ENCODE peak calls at places on chromosomes 1 and 21, in ten cellular contexts. One of them, this sample, is unnamed. For H3K36me3, the result is how much of the 10 kb centered on the place peaks cover.

GRCh38 chr1:100438789-100439188 is 86.5 kb downstream of the CDC14A start:
- DNase-seq in left ventricle myocardium inferior: no peak
- DNase-seq in hepatocyte: no peak
- DNase-seq in HCT116: no peak
- DNase-seq in brain microvascular endothelial cell: no peak
- DNase-seq in prostate gland: no peak
- DNase-seq in HAP-1: no peak
- DNase-seq in body of pancreas: no peak
- DNase-seq in ovary: no peak
- DNase-seq in IMR-90: no peak
- DNase-seq in this sample: no peak

GRCh38 chr21:46111857-46112730 is 14.2 kb downstream of the COL6A2 start:
- DNase-seq in hepatocyte: no peak
- DNase-seq in body of pancreas: no peak
- DNase-seq in ovary: peak
- DNase-seq in HCT116: no peak
- DNase-seq in brain microvascular endothelial cell: no peak
- DNase-seq in HAP-1: no peak
- DNase-seq in IMR-90: no peak
- DNase-seq in prostate gland: no peak
- DNase-seq in left ventricle myocardium inferior: no peak
- DNase-seq in this sample: peak

GRCh38 chr1:194952171-194952570 is 1656.1 kb downstream of the KCNT2 start:
- DNase-seq in IMR-90: no peak
- DNase-seq in left ventricle myocardium inferior: no peak
- DNase-seq in body of pancreas: no peak
- DNase-seq in HAP-1: no peak
- DNase-seq in ovary: no peak
- DNase-seq in hepatocyte: no peak
- DNase-seq in HCT116: no peak
- DNase-seq in prostate gland: no peak
- DNase-seq in brain microvascular endothelial cell: no peak
- DNase-seq in this sample: no peak

GRCh38 chr1:232036161-232036942 is 409.8 kb downstream of the DISC1 start:
- DNase-seq in HCT116: no peak
- DNase-seq in brain microvascular endothelial cell: no peak
- DNase-seq in IMR-90: no peak
- DNase-seq in prostate gland: no peak
- DNase-seq in ovary: no peak
- DNase-seq in left ventricle myocardium inferior: no peak
- DNase-seq in HAP-1: no peak
- DNase-seq in body of pancreas: no peak
- DNase-seq in hepatocyte: no peak
- DNase-seq in this sample: no peak

GRCh38 chr1:194975913-194976312 is 1632.3 kb downstream of the KCNT2 start:
- DNase-seq in hepatocyte: no peak
- DNase-seq in HCT116: peak
- DNase-seq in IMR-90: peak
- DNase-seq in brain microvascular endothelial cell: peak
- DNase-seq in left ventricle myocardium inferior: no peak
- DNase-seq in HAP-1: no peak
- DNase-seq in ovary: no peak
- DNase-seq in body of pancreas: no peak
- DNase-seq in prostate gland: no peak
- DNase-seq in this sample: no peak

GRCh38 chr21:16422702-16423101 is 692.9 kb downstream of the USP25 start:
- DNase-seq in HAP-1: peak
- DNase-seq in IMR-90: no peak
- DNase-seq in brain microvascular endothelial cell: no peak
- DNase-seq in HCT116: no peak
- DNase-seq in prostate gland: no peak
- DNase-seq in body of pancreas: no peak
- DNase-seq in ovary: no peak
- DNase-seq in hepatocyte: no peak
- DNase-seq in left ventricle myocardium inferior: no peak
- DNase-seq in this sample: no peak

GRCh38 chr1:16184557-16185303 is 27.7 kb downstream of the ARHGEF19 start:
- DNase-seq in HCT116: no peak
- DNase-seq in HAP-1: no peak
- DNase-seq in left ventricle myocardium inferior: no peak
- DNase-seq in IMR-90: no peak
- DNase-seq in prostate gland: peak
- DNase-seq in body of pancreas: no peak
- DNase-seq in ovary: no peak
- DNase-seq in brain microvascular endothelial cell: no peak
- DNase-seq in hepatocyte: peak
- DNase-seq in this sample: no peak

GRCh38 chr1:74652711-74653131 is 20.9 kb downstream of the ERICH3 start:
- DNase-seq in hepatocyte: peak
- DNase-seq in prostate gland: no peak
- DNase-seq in left ventricle myocardium inferior: no peak
- DNase-seq in HCT116: no peak
- DNase-seq in body of pancreas: no peak
- DNase-seq in brain microvascular endothelial cell: peak
- DNase-seq in IMR-90: peak
- DNase-seq in ovary: no peak
- DNase-seq in HAP-1: no peak
- DNase-seq in this sample: no peak

GRCh38 chr1:155966750-155967149 is 11.6 kb downstream of the ARHGEF2 start:
- DNase-seq in brain microvascular endothelial cell: no peak
- DNase-seq in left ventricle myocardium inferior: no peak
- DNase-seq in HAP-1: no peak
- DNase-seq in ovary: no peak
- DNase-seq in hepatocyte: no peak
- DNase-seq in IMR-90: no peak
- DNase-seq in prostate gland: no peak
- DNase-seq in body of pancreas: no peak
- DNase-seq in HCT116: no peak
- DNase-seq in this sample: no peak

GRCh38 chr1:15246960-15247614 is at the start of gene FHAD1:
- DNase-seq in ovary: peak
- DNase-seq in brain microvascular endothelial cell: peak
- DNase-seq in IMR-90: peak
- DNase-seq in body of pancreas: peak
- DNase-seq in left ventricle myocardium inferior: peak
- DNase-seq in hepatocyte: peak
- DNase-seq in prostate gland: peak
- DNase-seq in HAP-1: no peak
- DNase-seq in HCT116: peak
- DNase-seq in this sample: no peak

GRCh38 chr21:19120591-19120990 is 717.0 kb upstream of the TMPRSS15 start:
- DNase-seq in left ventricle myocardium inferior: no peak
- DNase-seq in IMR-90: no peak
- DNase-seq in prostate gland: no peak
- DNase-seq in HCT116: no peak
- DNase-seq in hepatocyte: no peak
- DNase-seq in ovary: no peak
- DNase-seq in brain microvascular endothelial cell: no peak
- DNase-seq in HAP-1: peak
- DNase-seq in body of pancreas: no peak
- DNase-seq in this sample: no peak

GRCh38 chr1:30659702-30660101 is 63.7 kb downstream of the MATN1 start:
- DNase-seq in body of pancreas: no peak
- DNase-seq in ovary: no peak
- DNase-seq in prostate gland: no peak
- DNase-seq in brain microvascular endothelial cell: no peak
- DNase-seq in HAP-1: no peak
- DNase-seq in IMR-90: no peak
- DNase-seq in left ventricle myocardium inferior: no peak
- DNase-seq in HCT116: no peak
- DNase-seq in hepatocyte: no peak
- DNase-seq in this sample: no peak

GRCh38 chr1:43521078-43521477 is 9.6 kb upstream of the PTPRF start:
- DNase-seq in IMR-90: no peak
- DNase-seq in HCT116: no peak
- DNase-seq in prostate gland: no peak
- DNase-seq in body of pancreas: no peak
- DNase-seq in left ventricle myocardium inferior: no peak
- DNase-seq in ovary: no peak
- DNase-seq in brain microvascular endothelial cell: no peak
- DNase-seq in HAP-1: no peak
- DNase-seq in hepatocyte: no peak
- DNase-seq in this sample: peak

GRCh38 chr1:48107516-48107915 is 110.3 kb upstream of the TRABD2B start:
- DNase-seq in ovary: no peak
- DNase-seq in body of pancreas: no peak
- DNase-seq in brain microvascular endothelial cell: no peak
- DNase-seq in HAP-1: no peak
- DNase-seq in IMR-90: no peak
- DNase-seq in HCT116: no peak
- DNase-seq in hepatocyte: no peak
- DNase-seq in prostate gland: no peak
- DNase-seq in left ventricle myocardium inferior: no peak
- DNase-seq in this sample: no peak

GRCh38 chr1:164769504-164770148 is 210.6 kb downstream of the PBX1 start:
- DNase-seq in HCT116: no peak
- DNase-seq in prostate gland: no peak
- DNase-seq in brain microvascular endothelial cell: no peak
- DNase-seq in hepatocyte: no peak
- DNase-seq in left ventricle myocardium inferior: no peak
- DNase-seq in IMR-90: no peak
- DNase-seq in HAP-1: no peak
- DNase-seq in body of pancreas: no peak
- DNase-seq in ovary: no peak
- DNase-seq in this sample: no peak

GRCh38 chr1:30437059-30437576 is 286.3 kb downstream of the MATN1 start:
- DNase-seq in IMR-90: no peak
- DNase-seq in hepatocyte: no peak
- DNase-seq in left ventricle myocardium inferior: no peak
- DNase-seq in HAP-1: no peak
- DNase-seq in prostate gland: no peak
- DNase-seq in ovary: no peak
- DNase-seq in body of pancreas: no peak
- DNase-seq in HCT116: no peak
- DNase-seq in brain microvascular endothelial cell: no peak
- DNase-seq in this sample: no peak

DNA sequence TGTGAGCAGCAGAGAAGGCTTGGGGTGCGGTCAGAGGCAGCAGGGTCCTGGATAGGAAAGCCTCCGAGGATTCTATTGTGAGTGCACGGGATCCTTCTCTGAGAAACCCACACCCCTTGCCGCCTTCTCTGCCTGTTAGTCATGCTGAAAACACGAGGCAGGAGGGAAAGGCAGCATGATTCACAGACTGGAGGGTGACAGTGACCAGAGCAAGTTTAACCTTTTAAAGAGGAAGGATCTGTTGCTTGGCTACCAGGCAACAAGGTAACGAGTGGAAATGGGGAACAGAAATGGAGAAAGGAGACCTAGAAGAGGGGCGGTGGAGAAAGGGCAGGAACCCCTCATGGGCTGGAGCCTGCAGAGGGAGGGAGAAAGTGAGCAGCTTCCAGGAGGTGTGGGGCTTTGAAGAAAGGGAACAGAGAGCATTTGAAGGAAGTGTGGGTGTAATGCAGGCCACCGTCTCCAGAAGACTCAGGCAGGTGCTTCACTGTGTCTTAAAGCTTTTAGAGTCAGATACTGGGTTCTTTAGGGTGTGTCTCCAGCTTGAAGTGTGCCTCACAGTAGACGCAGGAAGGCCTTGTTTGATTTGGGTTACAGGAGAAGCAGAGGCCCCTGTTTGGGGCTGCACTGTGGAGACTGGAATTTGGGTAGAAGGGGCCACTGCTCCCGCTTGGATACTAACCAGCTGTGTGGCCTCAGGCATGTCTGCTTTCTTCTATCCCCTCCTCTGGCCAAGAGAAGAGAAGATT is 19.1 kb downstream of the OPTC start:
- DNase-seq in prostate gland: peak
- DNase-seq in brain microvascular endothelial cell: peak
- DNase-seq in HAP-1: no peak
- DNase-seq in ovary: no peak
- DNase-seq in left ventricle myocardium inferior: no peak
- DNase-seq in hepatocyte: peak
- DNase-seq in IMR-90: peak
- DNase-seq in body of pancreas: peak
- DNase-seq in HCT116: peak
- DNase-seq in this sample: peak
- H3K36me3 ChIP-seq in prostate gland: under half
- H3K36me3 ChIP-seq in brain microvascular endothelial cell: under half
- H3K36me3 ChIP-seq in HAP-1: under half
- H3K36me3 ChIP-seq in ovary: under half
- H3K36me3 ChIP-seq in left ventricle myocardium inferior: under half
- H3K36me3 ChIP-seq in hepatocyte: under half
- H3K36me3 ChIP-seq in IMR-90: under half
- H3K36me3 ChIP-seq in body of pancreas: under half
- H3K36me3 ChIP-seq in HCT116: under half
- H3K36me3 ChIP-seq in this sample: under half

GRCh38 chr1:39168301-39169080 is 36.0 kb upstream of the MACF1 start:
- DNase-seq in ovary: no peak
- DNase-seq in body of pancreas: no peak
- DNase-seq in IMR-90: no peak
- DNase-seq in HAP-1: no peak
- DNase-seq in prostate gland: no peak
- DNase-seq in brain microvascular endothelial cell: no peak
- DNase-seq in HCT116: no peak
- DNase-seq in hepatocyte: no peak
- DNase-seq in left ventricle myocardium inferior: no peak
- DNase-seq in this sample: no peak
- H3K4me3 ChIP-seq in ovary: no peak
- H3K4me3 ChIP-seq in body of pancreas: no peak
- H3K4me3 ChIP-seq in IMR-90: no peak
- H3K4me3 ChIP-seq in HAP-1: no peak
- H3K4me3 ChIP-seq in prostate gland: no peak
- H3K4me3 ChIP-seq in brain microvascular endothelial cell: no peak
- H3K4me3 ChIP-seq in HCT116: no peak
- H3K4me3 ChIP-seq in hepatocyte: no peak
- H3K4me3 ChIP-seq in left ventricle myocardium inferior: no peak
- H3K4me3 ChIP-seq in this sample: no peak

DNA sequence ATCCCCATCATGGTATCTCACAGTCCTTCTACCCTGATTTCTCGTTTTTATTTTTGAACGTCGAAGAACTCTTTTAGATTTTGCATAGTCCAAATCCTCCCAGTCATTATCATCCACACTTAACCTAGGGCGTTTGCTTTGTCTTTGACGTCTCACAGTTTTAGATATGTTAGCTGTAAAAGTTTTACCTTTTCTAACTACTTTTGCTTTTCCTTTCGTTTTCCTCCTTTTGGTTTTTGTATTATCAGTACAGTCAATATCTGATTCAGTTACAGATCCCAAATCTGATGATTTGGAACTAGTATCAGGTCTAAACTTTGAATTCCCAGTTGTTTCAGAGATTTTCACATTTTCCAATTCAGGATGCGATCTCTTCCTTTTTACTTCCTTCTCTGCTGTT is 13.1 kb upstream of the PSMG1 start:
- DNase-seq in IMR-90: no peak
- DNase-seq in prostate gland: no peak
- DNase-seq in left ventricle myocardium inferior: no peak
- DNase-seq in HAP-1: no peak
- DNase-seq in HCT116: no peak
- DNase-seq in body of pancreas: no peak
- DNase-seq in brain microvascular endothelial cell: no peak
- DNase-seq in ovary: no peak
- DNase-seq in hepatocyte: no peak
- DNase-seq in this sample: no peak
- H3K36me3 ChIP-seq in IMR-90: under half
- H3K36me3 ChIP-seq in prostate gland: under half
- H3K36me3 ChIP-seq in left ventricle myocardium inferior: half or more
- H3K36me3 ChIP-seq in HAP-1: under half
- H3K36me3 ChIP-seq in HCT116: under half
- H3K36me3 ChIP-seq in body of pancreas: under half
- H3K36me3 ChIP-seq in brain microvascular endothelial cell: under half
- H3K36me3 ChIP-seq in ovary: under half
- H3K36me3 ChIP-seq in hepatocyte: under half
- H3K36me3 ChIP-seq in this sample: half or more

GRCh38 chr1:36471830-36472641 is 7.9 kb upstream of the MRPS15 start:
- DNase-seq in IMR-90: no peak
- DNase-seq in left ventricle myocardium inferior: no peak
- DNase-seq in brain microvascular endothelial cell: no peak
- DNase-seq in HAP-1: no peak
- DNase-seq in prostate gland: no peak
- DNase-seq in body of pancreas: no peak
- DNase-seq in hepatocyte: no peak
- DNase-seq in HCT116: no peak
- DNase-seq in ovary: no peak
- DNase-seq in this sample: no peak
- H3K4me3 ChIP-seq in IMR-90: no peak
- H3K4me3 ChIP-seq in left ventricle myocardium inferior: no peak
- H3K4me3 ChIP-seq in brain microvascular endothelial cell: no peak
- H3K4me3 ChIP-seq in HAP-1: no peak
- H3K4me3 ChIP-seq in prostate gland: no peak
- H3K4me3 ChIP-seq in body of pancreas: no peak
- H3K4me3 ChIP-seq in hepatocyte: no peak
- H3K4me3 ChIP-seq in HCT116: no peak
- H3K4me3 ChIP-seq in ovary: no peak
- H3K4me3 ChIP-seq in this sample: no peak